ENCODE peak calls at places on chromosome 1, in four cellular contexts. R, V, S and F are unnamed samples.

GRCh38 chr1:229407206-229408026 is 26.5 kb downstream of the ACTA1 start:
- DNase-seq in R (peak), V (no peak), S (peak), F (peak)

GRCh38 chr1:230878584-230878975 is 10.3 kb upstream of the C1orf198 start:
- DNase-seq in R (no peak), V (peak), S (no peak), F (peak)

GRCh38 chr1:10399487-10399917 is 638 bp downstream of the PGD start:
- DNase-seq in R (peak), V (peak), S (peak), F (no peak)

GRCh38 chr1:27478098-27478497 is 11.9 kb downstream of the WASF2 start:
- DNase-seq in R (no peak), V (no peak), S (no peak), F (no peak)

GRCh38 chr1:4058706-4059105 is 158.6 kb upstream of the C1orf174 start:
- DNase-seq in R (no peak), V (no peak), S (no peak), F (no peak)

GRCh38 chr1:79603862-79604261 is 597.3 kb upstream of the ADGRL4 start:
- DNase-seq in R (no peak), V (peak), S (no peak), F (no peak)

GRCh38 chr1:156806512-156807440 is 9.9 kb downstream of the SH2D2A start:
- DNase-seq in R (no peak), V (no peak), S (no peak), F (no peak)

GRCh38 chr1:176943783-176944182 is 220.7 kb downstream of the ASTN1 start:
- DNase-seq in R (no peak), V (no peak), S (no peak), F (no peak)

GRCh38 chr1:94305704-94306103 is 68.3 kb upstream of the ARHGAP29 start:
- DNase-seq in R (no peak), V (peak), S (no peak), F (no peak)

GRCh38 chr1:159008744-159009188 is 941 bp upstream of the IFI16 start:
- DNase-seq in R (no peak), V (peak), S (no peak), F (no peak)

GRCh38 chr1:50605186-50605875 is 182.1 kb upstream of the DMRTA2 start:
- DNase-seq in R (no peak), V (peak), S (no peak), F (no peak)

GRCh38 chr1:38733761-38734160 is 125.8 kb downstream of the RRAGC start:
- DNase-seq in R (no peak), V (no peak), S (no peak), F (no peak)

GRCh38 chr1:32178380-32179192 is 889 bp upstream of the TXLNA start:
- DNase-seq in R (no peak), V (no peak), S (no peak), F (no peak)

GRCh38 chr1:240092301-240093119 is 827 bp downstream of the FMN2 start:
- DNase-seq in R (no peak), V (peak), S (peak), F (peak)

GRCh38 chr1:28915036-28915895 is 897 bp downstream of the EPB41 start:
- DNase-seq in R (peak), V (peak), S (peak), F (no peak)

GRCh38 chr1:55378582-55378981 is 163.4 kb upstream of the USP24 start:
- DNase-seq in R (no peak), V (peak), S (peak), F (peak)

GRCh38 chr1:43648448-43648847 is 1.5 kb upstream of the KDM4A start:
- DNase-seq in R (no peak), V (no peak), S (no peak), F (no peak)

GRCh38 chr1:96565546-96565945 is 156.0 kb upstream of the PTBP2 start:
- DNase-seq in R (no peak), V (no peak), S (no peak), F (no peak)

GRCh38 chr1:152225678-152226077 is 1.7 kb upstream of the HRNR start:
- DNase-seq in R (no peak), V (no peak), S (no peak), F (no peak)

GRCh38 chr1:214332950-214333798 is 52.2 kb downstream of the SMYD2 start:
- DNase-seq in R (no peak), V (peak), S (peak), F (peak)

GRCh38 chr1:5972198-5972520 is 20.1 kb downstream of the NPHP4 start:
- DNase-seq in R (no peak), V (no peak), S (no peak), F (no peak)

GRCh38 chr1:5975133-5975880 is 16.9 kb downstream of the NPHP4 start:
- DNase-seq in R (no peak), V (peak), S (peak), F (peak)

GRCh38 chr1:5971471-5972197 is 20.6 kb downstream of the NPHP4 start:
- DNase-seq in R (no peak), V (no peak), S (no peak), F (no peak)

GRCh38 chr1:5974631-5975030 is 17.6 kb downstream of the NPHP4 start:
- DNase-seq in R (no peak), V (no peak), S (no peak), F (no peak)

DNA sequence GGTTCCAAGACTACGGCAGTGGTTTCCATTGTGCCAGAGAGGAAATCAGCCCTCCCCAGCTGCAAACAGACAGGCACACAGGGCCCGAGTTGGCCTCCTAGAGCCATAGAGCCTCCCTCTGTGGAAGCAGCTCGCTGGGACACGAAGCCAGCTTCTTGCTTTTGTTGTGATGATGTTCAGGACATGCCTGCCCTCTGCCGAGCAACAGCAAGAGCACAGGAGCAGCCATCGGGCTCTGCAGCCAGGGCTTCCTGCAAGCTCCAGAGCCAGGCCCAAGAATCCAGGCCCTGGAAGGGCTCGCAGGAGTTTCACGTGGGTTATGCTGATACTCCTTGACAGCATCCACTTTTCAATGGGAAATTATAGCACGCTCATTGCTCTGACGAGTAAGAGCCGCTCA is 18.5 kb downstream of the NPHP4 start:
- DNase-seq in R (no peak), V (no peak), S (no peak), F (no peak)
- TF ChIP-seq CTCF in R (no peak), V (no peak), S (no peak), F (no peak)

GRCh38 chr1:180925471-180926051 is 12.9 kb downstream of the KIAA1614 start:
- DNase-seq in R (no peak), V (no peak), S (no peak), F (no peak)
- TF ChIP-seq CTCF in R (no peak), V (no peak), S (no peak), F (no peak)

GRCh38 chr1:192491804-192492554 is 83.6 kb upstream of the RGS1 start:
- DNase-seq in R (no peak), V (peak), S (no peak), F (no peak)
- TF ChIP-seq CTCF in R (no peak), V (no peak), S (no peak), F (no peak)

GRCh38 chr1:6545276-6545934 is 8.9 kb downstream of the NOL9 start:
- DNase-seq in R (no peak), V (peak), S (no peak), F (no peak)

GRCh38 chr1:6546326-6546725 is 8.0 kb downstream of the NOL9 start:
- DNase-seq in R (no peak), V (no peak), S (no peak), F (no peak)

GRCh38 chr1:6544831-6545230 is 9.5 kb downstream of the NOL9 start:
- DNase-seq in R (no peak), V (peak), S (no peak), F (no peak)

DNA sequence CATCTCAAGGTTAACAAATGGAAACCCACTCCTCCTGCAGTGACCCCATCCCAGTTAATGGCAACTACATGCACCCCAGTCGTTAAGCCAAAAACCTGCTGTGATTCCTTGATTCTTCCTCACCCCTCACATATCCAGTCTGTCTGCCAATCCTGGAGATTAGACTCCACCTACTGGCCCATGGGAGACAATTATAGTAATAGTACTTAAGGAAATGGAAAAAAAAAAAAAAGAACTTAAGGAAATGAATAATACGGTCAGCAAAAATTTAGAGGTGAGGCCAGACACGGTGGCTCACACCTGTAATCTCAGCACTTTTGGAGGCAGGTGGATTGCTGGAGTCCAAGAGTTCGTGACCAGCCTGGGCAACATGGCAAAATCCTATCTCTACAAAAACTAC is 7.0 kb downstream of the NOL9 start:
- DNase-seq in R (no peak), V (peak), S (no peak), F (no peak)
- TF ChIP-seq CTCF in R (no peak), V (peak), S (no peak), F (no peak)

DNA sequence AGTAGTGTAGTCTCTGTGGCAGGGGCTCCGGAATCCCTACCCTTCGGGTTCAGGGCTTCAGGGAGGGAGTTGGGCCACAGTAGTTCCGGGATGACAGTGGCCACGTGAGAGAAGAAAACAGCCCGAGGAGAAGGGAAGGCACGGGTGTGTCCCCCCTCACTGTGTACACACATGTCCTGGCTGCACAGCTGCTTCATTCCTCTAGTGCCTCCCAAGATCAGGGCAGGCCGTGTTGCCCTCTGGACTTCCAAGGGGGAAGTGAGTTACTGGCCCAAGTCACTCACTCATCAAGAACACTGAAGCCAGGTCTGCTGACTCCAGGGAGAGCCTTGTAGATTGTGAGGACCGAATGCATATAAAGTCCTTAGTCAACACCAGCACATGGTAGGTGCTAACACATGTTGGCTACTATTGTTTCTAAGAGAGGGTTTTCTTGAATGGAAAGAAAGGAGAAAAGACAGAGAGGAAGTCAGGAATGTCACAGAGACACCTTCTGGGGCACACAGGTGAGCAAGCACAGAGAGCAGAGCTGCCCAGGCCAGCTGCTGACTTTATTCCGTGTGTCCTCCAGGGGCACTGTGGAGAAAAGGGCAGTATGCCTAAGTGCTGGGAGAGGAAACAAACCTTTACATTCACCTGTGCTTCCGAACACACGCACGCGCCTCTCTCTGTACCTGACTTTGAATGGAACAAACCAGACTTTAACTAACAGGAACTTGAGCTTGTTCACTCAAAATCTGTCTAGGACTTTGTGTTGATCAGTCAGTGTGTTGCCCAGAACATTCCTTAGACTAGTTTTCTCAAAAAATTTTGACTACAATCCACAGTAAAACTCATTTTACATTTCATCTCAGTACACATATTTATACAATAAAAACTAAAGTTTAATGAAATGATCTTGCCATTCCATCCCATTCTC is 40.0 kb downstream of the LHX4 start:
- DNase-seq in R (no peak), V (no peak), S (no peak), F (no peak)
- TF ChIP-seq CTCF in R (no peak), V (peak), S (peak), F (peak)